ENCODE peak calls at places on chromosomes 3 and 15, in four cellular contexts. H, D, M and U are unnamed samples.

GRCh38 chr3:87309601-87310000 is 33.2 kb upstream of the POU1F1 start:
- DNase-seq in D (no peak), M (no peak), H (no peak), U (no peak)

GRCh38 chr15:39591141-39591895 is 10.4 kb downstream of the THBS1 start:
- DNase-seq in H (peak; percentile 86), M (no peak), D (no peak), U (no peak)

GRCh38 chr3:181718416-181718815 is 6.7 kb downstream of the SOX2 start:
- DNase-seq in H (no peak), D (no peak), M (no peak), U (no peak)

GRCh38 chr15:57217716-57218598 is 158.3 kb upstream of the CGNL1 start:
- DNase-seq in D (no peak), M (no peak), H (peak; percentile 52), U (peak; percentile 86)

GRCh38 chr15:85793641-85794597 is 806 bp downstream of the KLHL25 start:
- DNase-seq in H (peak; percentile 33), M (peak; percentile 71), D (peak; percentile 30), U (peak; percentile 48)

GRCh38 chr3:51045006-51045405 is 340.1 kb upstream of the MANF start:
- DNase-seq in D (no peak), H (no peak), M (no peak), U (no peak)

GRCh38 chr15:99961011-99961441 is 227.8 kb upstream of the LYSMD4 start:
- DNase-seq in M (peak; percentile 59), D (no peak), H (no peak), U (peak; percentile 30)

GRCh38 chr3:49173116-49173791 is 1.9 kb downstream of the KLHDC8B start:
- DNase-seq in H (no peak), D (no peak), M (no peak), U (peak; percentile 28)

GRCh38 chr15:48176097-48176496 is 2.0 kb downstream of the MYEF2 start:
- DNase-seq in M (no peak), H (no peak), D (no peak), U (peak; percentile 61)

GRCh38 chr3:101778385-101779046 is 495 bp upstream of the NXPE3 start:
- DNase-seq in H (no peak), D (no peak), M (no peak), U (no peak)

GRCh38 chr15:77871838-77872371 is 205.6 kb downstream of the TBC1D2B start:
- DNase-seq in H (no peak), M (no peak), D (no peak), U (peak; percentile 46)

GRCh38 chr3:106333911-106334618 is 465.3 kb upstream of the CBLB start:
- DNase-seq in H (peak; percentile 42), D (peak; percentile 26), M (no peak), U (no peak)

GRCh38 chr3:94175677-94176076 is 112.8 kb downstream of the NSUN3 start:
- DNase-seq in D (no peak), H (no peak), M (no peak), U (no peak)

GRCh38 chr15:89129123-89129815 is 41.0 kb downstream of the ABHD2 start:
- DNase-seq in D (peak; percentile 25), H (no peak), M (no peak), U (peak; percentile 43)

GRCh38 chr3:35659808-35660207 is 20.5 kb downstream of the ARPP21 start:
- DNase-seq in D (no peak), H (no peak), M (no peak), U (peak; percentile 11)

GRCh38 chr15:101242160-101242998 is 9.5 kb downstream of the CHSY1 start:
- DNase-seq in H (peak; percentile 61), D (peak; percentile 28), M (no peak), U (no peak)

GRCh38 chr3:50536471-50537180 is 30.9 kb downstream of the C3orf18 start:
- DNase-seq in M (no peak), D (no peak), H (peak; percentile 16), U (no peak)

GRCh38 chr15:40282144-40282869 is 557 bp downstream of the ANKRD63 start:
- DNase-seq in H (no peak), M (no peak), D (peak; percentile 42), U (peak; percentile 52)

GRCh38 chr3:108305484-108306172 is 9.3 kb downstream of the HHLA2 start:
- DNase-seq in M (no peak), H (no peak), D (no peak), U (no peak)

GRCh38 chr15:68698708-68699107 is 119.9 kb downstream of the CORO2B start:
- DNase-seq in D (no peak), H (no peak), M (no peak), U (no peak)

GRCh38 chr3:137012097-137012501 is 54.3 kb downstream of the IL20RB start:
- DNase-seq in H (peak; percentile 95), M (no peak), D (no peak), U (peak; percentile 50)